ENCODE peak calls at places on chromosomes 16 and 17, in eight cellular contexts. K, X, A, I, G, F, U and Y are unnamed samples.

GRCh38 chr17:43591750-43592562 is 45.8 kb upstream of the ETV4 start:
- DNase-seq in K (no peak), X (peak; percentile 15), A (peak; percentile 93), I (no peak), G (no peak), F (no peak), U (no peak), Y (peak; percentile 86)

GRCh38 chr16:57299009-57299718 is 14.7 kb upstream of the PLLP start:
- DNase-seq in K (peak; percentile 71), X (no peak), A (no peak), I (no peak), G (no peak), F (no peak), U (no peak), Y (peak; percentile 73)

GRCh38 chr17:57868775-57869598 is 19.1 kb upstream of the MRPS23 start:
- DNase-seq in K (no peak), X (no peak), A (no peak), I (no peak), G (peak; percentile 31), F (no peak), U (no peak), Y (no peak)

GRCh38 chr16:25395528-25395927 is 137.9 kb upstream of the ZKSCAN2 start:
- DNase-seq in K (no peak), X (no peak), A (no peak), I (no peak), G (no peak), F (no peak), U (no peak), Y (peak; percentile 18)

GRCh38 chr17:67434061-67434525 is 57.0 kb downstream of the PITPNC1 start:
- DNase-seq in K (no peak), X (no peak), A (no peak), I (no peak), G (peak; percentile 41), F (no peak), U (no peak), Y (no peak)

GRCh38 chr17:50347894-50348291 is 2.0 kb downstream of the XYLT2 start:
- DNase-seq in K (no peak), X (no peak), A (no peak), I (no peak), G (no peak), F (no peak), U (no peak), Y (no peak)

GRCh38 chr16:27245276-27246231 is 23.0 kb downstream of the NSMCE1 start:
- DNase-seq in K (no peak), X (no peak), A (peak; percentile 97), I (no peak), G (no peak), F (no peak), U (no peak), Y (peak; percentile 83)

GRCh38 chr16:26963109-26963508 is 103.6 kb upstream of the C16orf82 start:
- DNase-seq in K (peak; percentile 12), X (peak; percentile 68), A (no peak), I (no peak), G (peak; percentile 30), F (peak; percentile 8), U (no peak), Y (no peak)

GRCh38 chr16:73605309-73605708 is 557.4 kb upstream of the ZFHX3 start:
- DNase-seq in K (no peak), X (peak; percentile 57), A (no peak), I (no peak), G (no peak), F (no peak), U (no peak), Y (no peak)

GRCh38 chr17:58314706-58315015 is 13.9 kb downstream of the TSPOAP1 start:
- DNase-seq in K (no peak), X (no peak), A (no peak), I (no peak), G (peak; percentile 3), F (no peak), U (no peak), Y (no peak)

GRCh38 chr16:83200005-83200779 is 573.4 kb downstream of the CDH13 start:
- DNase-seq in K (no peak), X (peak; percentile 43), A (peak; percentile 29), I (no peak), G (no peak), F (no peak), U (no peak), Y (peak; percentile 19)

GRCh38 chr17:2075336-2076056 is 20.6 kb downstream of the HIC1 start:
- DNase-seq in K (no peak), X (peak; percentile 31), A (peak; percentile 80), I (no peak), G (no peak), F (no peak), U (no peak), Y (peak; percentile 58)

GRCh38 chr17:72400863-72401262 is 280.0 kb downstream of the SOX9 start:
- DNase-seq in K (no peak), X (no peak), A (no peak), I (no peak), G (no peak), F (no peak), U (no peak), Y (no peak)

GRCh38 chr17:59296190-59296589 is 35.3 kb upstream of the YPEL2 start:
- DNase-seq in K (no peak), X (peak; percentile 15), A (no peak), I (no peak), G (no peak), F (no peak), U (no peak), Y (peak; percentile 72)

GRCh38 chr17:16484445-16485169 is 7.4 kb downstream of the LRRC75A start:
- DNase-seq in K (no peak), X (peak; percentile 38), A (no peak), I (no peak), G (no peak), F (no peak), U (no peak), Y (no peak)

GRCh38 chr16:77238593-77238992 is 39.4 kb downstream of the SYCE1L start:
- DNase-seq in K (no peak), X (no peak), A (no peak), I (no peak), G (no peak), F (no peak), U (no peak), Y (peak; percentile 42)

GRCh38 chr16:29804455-29805231 is 1.7 kb upstream of the MAZ start:
- DNase-seq in K (no peak), X (peak; percentile 43), A (no peak), I (no peak), G (peak; percentile 34), F (no peak), U (peak; percentile 54), Y (no peak)

GRCh38 chr16:83113317-83113716 is 486.5 kb downstream of the CDH13 start:
- DNase-seq in K (peak; percentile 10), X (peak; percentile 59), A (no peak), I (no peak), G (peak; percentile 49), F (no peak), U (no peak), Y (no peak)

DNA sequence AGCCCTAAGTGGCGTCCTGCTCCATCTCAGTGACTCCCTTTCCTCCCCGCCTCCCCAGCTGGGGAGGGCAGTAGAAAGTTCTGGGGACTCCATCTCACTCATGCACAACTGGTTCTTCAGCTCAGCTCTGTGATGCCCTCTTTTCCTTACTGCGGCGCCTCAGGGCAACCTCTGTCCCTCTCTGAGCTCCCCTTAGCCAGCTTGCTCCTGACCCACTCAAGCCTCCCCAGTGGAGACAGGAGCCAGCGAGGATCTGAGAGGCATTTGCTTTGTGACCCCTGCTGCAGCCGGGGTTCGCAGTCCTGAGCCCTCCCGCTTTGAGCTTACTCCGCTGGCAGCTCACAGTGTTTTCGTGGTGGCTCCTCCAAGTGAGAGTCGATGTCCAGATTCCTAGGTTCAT is 6.2 kb upstream of the MRC2 start:
- DNase-seq in K (no peak), X (no peak), A (no peak), I (no peak), G (no peak), F (no peak), U (no peak), Y (no peak)
- TF ChIP-seq CTCF in K (no peak), X (no peak), A (no peak), I (no peak), G (no peak), F (no peak), U (no peak), Y (no peak)

GRCh38 chr17:31917065-31917529 is 15.6 kb upstream of the UTP6 start:
- DNase-seq in K (no peak), X (no peak), A (no peak), I (no peak), G (no peak), F (no peak), U (no peak), Y (no peak)
- H2AFZ ChIP-seq in K (no peak overlapping the region), X (no peak overlapping the region), A (peak overlapping the region; percentile 13), I (no peak overlapping the region), G (no peak overlapping the region), F (no peak overlapping the region), U (no peak overlapping the region), Y (no peak overlapping the region)

DNA sequence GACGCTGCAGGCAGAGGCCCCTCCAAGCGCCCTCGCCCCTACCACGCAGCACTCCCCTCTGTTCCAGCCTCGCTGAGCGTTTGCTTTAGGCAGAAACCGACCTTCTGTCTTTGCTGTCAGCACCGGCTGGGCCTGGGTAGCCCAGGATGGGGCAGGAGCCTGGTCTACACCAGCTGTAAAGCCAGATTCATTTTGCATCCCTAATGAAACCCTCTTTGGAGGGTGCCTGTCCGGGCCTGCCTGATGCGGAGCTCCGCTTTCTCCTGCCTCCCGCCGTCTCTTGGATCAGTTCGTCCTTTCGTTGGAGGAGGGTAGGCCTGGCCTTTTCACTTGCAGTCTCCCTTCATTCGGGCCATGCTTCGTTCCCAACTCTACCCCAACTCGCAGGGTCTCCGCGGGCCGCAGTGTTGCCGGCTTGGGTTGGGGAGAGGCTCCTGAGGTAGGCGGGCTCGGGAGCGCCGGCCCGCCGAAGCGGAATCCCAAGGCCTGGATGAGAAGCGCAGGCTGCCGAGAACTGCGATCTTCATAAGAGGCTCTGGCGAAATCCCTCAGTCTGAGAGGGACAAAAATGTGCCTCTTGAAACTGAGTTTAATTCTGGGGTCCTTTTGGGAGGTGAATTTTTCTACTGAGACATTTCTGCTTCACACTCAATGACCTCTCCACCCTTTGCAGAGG is 4.9 kb upstream of the HOXB8 start:
- DNase-seq in K (no peak), X (peak; percentile 57), A (no peak), I (no peak), G (no peak), F (no peak), U (no peak), Y (no peak)
- TF ChIP-seq EZH2 in K (peak; percentile 69), X (peak; percentile 99), A (peak; percentile 81), I (no peak), G (no peak), F (no peak), U (no peak), Y (no peak)

DNA sequence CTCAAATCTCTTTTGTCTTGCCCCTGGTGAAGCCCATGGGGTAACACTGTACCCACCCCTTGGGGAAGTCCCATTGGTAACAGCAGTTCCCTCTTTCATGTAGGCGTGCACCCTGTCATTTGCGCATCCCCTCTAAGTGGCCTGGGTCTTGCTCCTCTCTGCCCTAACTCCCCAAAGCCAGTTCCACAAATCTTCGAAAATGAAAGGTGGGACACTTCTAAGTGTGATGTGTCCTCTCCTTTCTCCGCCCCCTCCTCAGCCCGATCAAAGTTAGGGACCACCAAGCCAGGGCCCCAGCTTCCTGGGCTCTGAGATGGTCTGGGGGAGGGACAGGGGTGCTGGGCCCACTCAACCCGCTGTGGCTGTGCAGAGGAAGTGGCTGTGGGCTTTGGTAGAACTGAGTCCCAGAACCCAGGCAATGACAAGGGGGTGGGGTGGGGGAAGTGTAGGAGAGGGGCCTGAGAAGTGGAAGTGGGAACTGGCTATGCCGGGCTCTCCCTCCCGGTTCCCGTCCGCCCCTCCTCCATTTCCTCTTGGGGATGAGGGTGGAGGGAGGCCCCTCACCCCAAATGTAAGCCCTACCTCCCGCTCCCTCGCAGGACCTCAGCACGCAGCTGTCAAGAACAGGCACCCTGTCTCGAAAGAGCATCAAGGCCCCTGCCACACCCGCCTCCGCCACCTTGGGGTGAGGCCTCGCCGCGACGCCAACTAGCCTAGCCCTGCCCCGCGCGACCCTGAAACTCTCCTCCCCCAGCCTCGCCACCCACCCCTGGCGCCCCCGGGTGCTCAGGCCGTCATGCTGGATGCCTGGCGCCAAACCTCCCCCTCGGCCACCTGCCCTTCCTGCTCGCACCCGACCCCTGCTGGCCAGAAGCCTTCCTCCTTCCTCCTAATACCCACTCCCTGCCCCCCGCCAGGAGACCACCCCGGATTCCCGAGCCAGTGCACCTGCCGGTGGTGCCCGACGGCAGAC is 8.7 kb downstream of the ABI3 start:
- DNase-seq in K (no peak), X (no peak), A (no peak), I (peak; percentile 76), G (peak; percentile 69), F (no peak), U (no peak), Y (no peak)
- TF ChIP-seq CTCF in K (peak; percentile 65), X (peak; percentile 30), A (no peak), I (peak; percentile 45), G (no peak), F (peak; percentile 26), U (peak; percentile 44), Y (peak; percentile 51)